ENCODE peak calls at places on chromosomes 16 and 17, in seven cellular contexts. I is IMR-90, K is H9, N is neuronal stem cell, Z is trophoblast cell, C is H1, B is mesenchymal stem cell. V is an unnamed sample.

GRCh38 chr16:87746178-87746577 is 19.6 kb downstream of the KLHDC4 start:
- DNase-seq in I (no peak), K (no peak), N (no peak), Z (no peak), C (no peak), B (no peak), V (no peak)

GRCh38 chr16:13911306-13911705 is 8.6 kb upstream of the ERCC4 start:
- DNase-seq in I (no peak), K (no peak), N (no peak), Z (no peak), C (no peak), B (no peak), V (no peak)

GRCh38 chr17:40107266-40107980 is 7.0 kb upstream of the NR1D1 start:
- DNase-seq in I (no peak), K (peak; percentile 50), N (no peak), Z (no peak), C (no peak), B (peak; percentile 78), V (no peak)

GRCh38 chr16:10539256-10539655 is 41.1 kb downstream of the EMP2 start:
- DNase-seq in I (no peak), K (no peak), N (no peak), Z (peak; percentile 33), C (no peak), B (no peak), V (no peak)

GRCh38 chr16:85536073-85536410 is 77.1 kb upstream of the GSE1 start:
- DNase-seq in I (no peak), K (no peak), N (no peak), Z (no peak), C (no peak), B (no peak), V (no peak)

GRCh38 chr16:11131706-11132105 is 124.3 kb downstream of the SOCS1 start:
- DNase-seq in I (no peak), K (peak; percentile 25), N (no peak), Z (no peak), C (no peak), B (no peak), V (no peak)

GRCh38 chr16:3578121-3578520 is 918 bp upstream of the NLRC3 start:
- DNase-seq in I (no peak), K (no peak), N (no peak), Z (no peak), C (no peak), B (no peak), V (no peak)

GRCh38 chr17:10635290-10635689 is 21.8 kb downstream of the MYH3 start:
- DNase-seq in I (no peak), K (peak; percentile 72), N (no peak), Z (no peak), C (no peak), B (no peak), V (no peak)

GRCh38 chr16:1723450-1724147 is 17.6 kb downstream of the MAPK8IP3 start:
- DNase-seq in I (peak; percentile 32), K (no peak), N (no peak), Z (peak; percentile 40), C (no peak), B (peak; percentile 56), V (peak; percentile 33)

GRCh38 chr17:48375356-48375755 is 54.7 kb downstream of the SKAP1 start:
- DNase-seq in I (peak; percentile 35), K (no peak), N (no peak), Z (no peak), C (no peak), B (peak; percentile 76), V (no peak)

GRCh38 chr17:64504769-64505319 is 1.2 kb downstream of the DDX5 start:
- DNase-seq in I (peak; percentile 75), K (no peak), N (no peak), Z (no peak), C (no peak), B (peak; percentile 73), V (peak; percentile 37)

GRCh38 chr16:17921357-17921978 is 415.1 kb downstream of the NPIPA8 start:
- DNase-seq in I (no peak), K (peak; percentile 66), N (no peak), Z (no peak), C (peak; percentile 34), B (no peak), V (peak; percentile 62)

GRCh38 chr16:85798901-85799496 is 345 bp downstream of the EMC8 start:
- DNase-seq in I (peak; percentile 28), K (peak; percentile 44), N (no peak), Z (peak; percentile 17), C (no peak), B (peak; percentile 63), V (no peak)

GRCh38 chr17:57916925-57917858 is 38.0 kb downstream of the CUEDC1 start:
- DNase-seq in I (no peak), K (no peak), N (no peak), Z (no peak), C (no peak), B (no peak), V (peak; percentile 54)

GRCh38 chr16:67995423-67995822 is 3.9 kb downstream of the DPEP2 start:
- DNase-seq in I (no peak), K (no peak), N (no peak), Z (no peak), C (no peak), B (no peak), V (no peak)

GRCh38 chr16:80536246-80536645 is 4.5 kb upstream of the DYNLRB2 start:
- DNase-seq in I (no peak), K (no peak), N (no peak), Z (no peak), C (no peak), B (no peak), V (no peak)

GRCh38 chr16:15576960-15577958 is 65.7 kb downstream of the MARF1 start:
- DNase-seq in I (no peak), K (no peak), N (no peak), Z (no peak), C (no peak), B (no peak), V (no peak)

GRCh38 chr16:68200120-68200783 is 35.7 kb downstream of the ESRP2 start:
- DNase-seq in I (peak; percentile 71), K (no peak), N (no peak), Z (no peak), C (no peak), B (peak; percentile 48), V (peak; percentile 22)

GRCh38 chr17:31095239-31096105 is 695 bp downstream of the NF1 start:
- DNase-seq in I (peak; percentile 47), K (peak; percentile 94), N (peak; percentile 69), Z (peak; percentile 9), C (peak; percentile 63), B (peak; percentile 74), V (peak; percentile 89)

DNA sequence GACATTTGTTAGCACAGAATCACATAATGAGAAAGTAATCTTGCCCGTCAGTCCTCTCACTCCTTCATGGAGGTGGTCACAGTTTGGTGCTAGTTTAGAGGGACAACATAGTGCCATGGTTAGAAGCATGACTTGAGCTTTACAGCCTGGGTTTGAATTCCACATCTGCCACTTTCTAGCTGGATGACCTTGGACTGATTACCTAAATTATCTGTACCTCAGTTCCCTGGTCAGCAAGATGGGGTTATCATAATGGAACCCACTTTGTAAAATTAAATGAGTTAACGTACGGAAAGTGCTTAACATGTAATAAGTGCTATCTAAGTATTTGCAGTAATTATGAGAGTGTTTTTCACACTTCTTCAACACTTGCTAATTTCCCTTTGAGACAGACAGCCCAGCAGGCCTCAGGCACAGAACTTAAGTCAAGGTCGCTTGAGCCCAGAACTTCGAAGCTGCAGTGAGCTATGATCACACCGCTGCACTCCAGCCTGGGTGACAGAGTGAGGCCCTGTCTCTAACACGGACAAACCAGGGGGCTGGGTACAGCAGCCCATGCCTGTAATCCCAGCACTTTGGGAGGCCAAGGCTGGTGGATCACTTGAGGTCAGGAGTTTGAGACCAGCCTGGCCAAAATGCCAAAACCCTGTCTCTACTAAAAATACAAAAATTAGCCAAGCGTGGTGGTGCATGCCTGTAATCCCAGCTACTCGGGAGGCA is 7.1 kb downstream of the VWA3A start:
- DNase-seq in I (no peak), K (no peak), N (no peak), Z (no peak), C (no peak), B (no peak), V (peak; percentile 41)
- H4K8ac ChIP-seq in I (no peak overlapping the region), K (no peak overlapping the region), N (no peak overlapping the region), Z (no peak overlapping the region), C (no peak overlapping the region), B (no peak overlapping the region), V (no peak overlapping the region)

DNA sequence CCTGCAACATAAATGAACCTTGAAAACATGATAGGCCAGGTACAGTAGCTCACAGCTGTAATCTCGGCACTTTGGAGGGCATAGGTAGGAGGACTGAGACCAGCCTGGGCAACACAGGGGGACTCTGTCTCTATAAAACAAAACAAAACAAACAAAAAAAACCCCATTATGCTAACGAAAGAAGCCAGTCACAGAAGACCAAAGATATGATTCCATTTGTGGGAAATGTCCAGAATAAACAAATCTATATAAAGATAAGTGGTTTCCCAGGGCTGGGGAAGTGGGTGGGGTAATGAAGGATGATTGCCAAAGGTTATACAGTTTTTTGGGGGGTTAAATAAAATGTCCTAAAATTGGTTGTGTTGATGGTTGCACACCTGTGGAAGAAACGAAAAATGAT is 36.5 kb upstream of the SIAH1 start:
- DNase-seq in I (peak; percentile 52), K (no peak), N (no peak), Z (no peak), C (no peak), B (peak; percentile 71), V (no peak)
- H4K8ac ChIP-seq in I (peak overlapping the region; percentile 75), K (no peak overlapping the region), N (no peak overlapping the region), Z (no peak overlapping the region), C (no peak overlapping the region), B (no peak overlapping the region), V (no peak overlapping the region)

DNA sequence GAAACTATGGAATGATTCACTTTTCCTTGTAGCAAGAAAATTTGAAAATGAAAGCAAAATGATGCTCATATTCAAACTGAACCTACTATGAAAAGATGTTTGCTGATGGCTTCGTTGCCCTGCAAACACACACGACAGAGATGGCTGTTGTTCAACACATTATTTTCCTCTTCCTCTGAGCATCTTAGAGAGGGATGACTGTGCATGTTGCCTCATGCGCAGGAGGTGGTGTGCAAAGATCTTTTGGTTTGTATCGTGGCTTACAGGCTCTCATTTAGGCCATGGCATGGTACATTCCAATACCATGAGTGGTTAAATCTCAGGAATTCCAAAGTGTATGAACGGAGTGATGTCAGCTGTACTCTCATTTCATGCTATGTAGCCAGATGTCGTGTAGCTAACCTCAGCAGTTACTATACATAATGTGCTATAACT is 164.5 kb downstream of the PRKCA start:
- DNase-seq in I (peak; percentile 100), K (peak; percentile 23), N (no peak), Z (peak; percentile 85), C (no peak), B (peak; percentile 99), V (peak; percentile 88)
- H4K8ac ChIP-seq in I (peak overlapping the region; percentile 65), K (no peak overlapping the region), N (no peak overlapping the region), Z (no peak overlapping the region), C (no peak overlapping the region), B (no peak overlapping the region), V (no peak overlapping the region)

GRCh38 chr17:74768069-74768762 is 7.9 kb downstream of the NAT9 start:
- DNase-seq in I (peak; percentile 73), K (no peak), N (no peak), Z (no peak), C (no peak), B (no peak), V (no peak)

GRCh38 chr17:74769266-74769855 is 6.8 kb downstream of the NAT9 start:
- DNase-seq in I (no peak), K (no peak), N (no peak), Z (no peak), C (no peak), B (no peak), V (no peak)

GRCh38 chr17:74769856-74770497 is 6.2 kb downstream of the NAT9 start:
- DNase-seq in I (no peak), K (no peak), N (no peak), Z (no peak), C (no peak), B (no peak), V (no peak)

GRCh38 chr17:74767111-74767516 is 9.0 kb downstream of the NAT9 start:
- DNase-seq in I (no peak), K (no peak), N (no peak), Z (no peak), C (no peak), B (no peak), V (no peak)

GRCh38 chr17:74768763-74769114 is 7.4 kb downstream of the NAT9 start:
- DNase-seq in I (no peak), K (no peak), N (no peak), Z (no peak), C (no peak), B (no peak), V (no peak)
- H4K8ac ChIP-seq in I (no peak overlapping the region), K (no peak overlapping the region), N (no peak overlapping the region), Z (no peak overlapping the region), C (no peak overlapping the region), B (peak overlapping the region; percentile 33), V (no peak overlapping the region)